ENCODE peak calls at places on chromosomes 13 and 19, in four cellular contexts. F is adipocyte, P is NCI-H345, U is GM04504. S is an unnamed sample.

GRCh38 chr19:8370176-8371010 is 6.4 kb downstream of the ANGPTL4 start:
- DNase-seq in P (no peak), U (no peak), F (no peak), S (no peak)

GRCh38 chr13:98413796-98414195 is 163.1 kb downstream of the STK24 start:
- DNase-seq in F (no peak), P (no peak), U (no peak), S (no peak)

GRCh38 chr19:43739836-43740235 is 14.9 kb downstream of the SMG9 start:
- DNase-seq in F (no peak), P (no peak), U (no peak), S (no peak)

GRCh38 chr13:113774177-113775107 is 15.4 kb downstream of the TMEM255B start:
- DNase-seq in U (peak; percentile 10), P (no peak), F (no peak), S (no peak)

GRCh38 chr19:39223703-39224279 is 19.7 kb upstream of the SYCN start:
- DNase-seq in F (peak; percentile 57), P (no peak), U (no peak), S (peak; percentile 4)

GRCh38 chr13:110388141-110388943 is 81.3 kb downstream of the COL4A2 start:
- DNase-seq in P (no peak), F (peak; percentile 88), U (no peak), S (no peak)

GRCh38 chr13:111281751-111282311 is 38.6 kb upstream of the TEX29 start:
- DNase-seq in P (no peak), F (peak; percentile 71), U (no peak), S (no peak)

GRCh38 chr13:24670927-24671326 is 9.3 kb upstream of the ATP12A start:
- DNase-seq in F (peak; percentile 53), U (no peak), P (no peak), S (no peak)

GRCh38 chr19:53828531-53828930 is 4.4 kb upstream of the NLRP12 start:
- DNase-seq in U (no peak), P (no peak), F (no peak), S (no peak)

GRCh38 chr19:56839665-56840451 is 668 bp downstream of the PEG3 start:
- DNase-seq in P (no peak), F (peak; percentile 26), U (no peak), S (peak; percentile 65)

GRCh38 chr19:41577144-41577830 is 1.3 kb downstream of the CEACAM21 start:
- DNase-seq in P (no peak), F (no peak), U (no peak), S (no peak)

GRCh38 chr19:15453091-15453498 is 3.3 kb upstream of the WIZ start:
- DNase-seq in P (no peak), F (no peak), U (no peak), S (no peak)

GRCh38 chr13:20729633-20730585 is 26.4 kb downstream of the IL17D start:
- DNase-seq in F (no peak), P (no peak), U (no peak), S (no peak)

GRCh38 chr19:42531313-42531712 is 3.0 kb upstream of the CEACAM1 start:
- DNase-seq in F (no peak), U (no peak), P (no peak), S (no peak)

GRCh38 chr13:97879646-97880297 is 73.7 kb upstream of the IPO5 start:
- DNase-seq in F (peak; percentile 92), U (peak; percentile 85), P (no peak), S (peak; percentile 87)

GRCh38 chr19:46621191-46622117 is 3.4 kb downstream of the PTGIR start:
- DNase-seq in F (no peak), P (no peak), U (no peak), S (no peak)

GRCh38 chr13:31775148-31775547 is 35.8 kb downstream of the RXFP2 start:
- DNase-seq in U (no peak), P (no peak), F (no peak), S (no peak)

S was measured in astrocyte of the cerebellum.